ENCODE peak calls at places on chromosomes 1 and 21, in eight cellular contexts. R, N, B, K, C, F, I and U are unnamed samples.

GRCh38 chr1:198122693-198123092 is 34.1 kb upstream of the NEK7 start:
- DNase-seq in R (no peak), N (no peak), B (no peak), K (peak), C (no peak), F (no peak), I (no peak), U (no peak)

GRCh38 chr1:153538315-153538821 is 2.4 kb downstream of the S100A5 start:
- DNase-seq in R (peak), N (no peak), B (peak), K (no peak), C (peak), F (no peak), I (no peak), U (no peak)

GRCh38 chr1:6181347-6181770 is 1.2 kb upstream of the CHD5 start:
- DNase-seq in R (no peak), N (no peak), B (no peak), K (no peak), C (no peak), F (no peak), I (no peak), U (no peak)

GRCh38 chr1:152906023-152906565 is 2.3 kb upstream of the IVL start:
- DNase-seq in R (peak), N (no peak), B (no peak), K (no peak), C (peak), F (no peak), I (no peak), U (no peak)

GRCh38 chr1:23913212-23913880 is at the start of gene CNR2:
- DNase-seq in R (no peak), N (no peak), B (no peak), K (no peak), C (no peak), F (no peak), I (peak), U (no peak)

GRCh38 chr21:39332175-39332574 is 16.7 kb downstream of the HMGN1 start:
- DNase-seq in R (no peak), N (no peak), B (no peak), K (no peak), C (peak), F (no peak), I (no peak), U (no peak)

GRCh38 chr1:24929091-24929875 is 793 bp downstream of the RUNX3 start:
- DNase-seq in R (peak), N (peak), B (no peak), K (no peak), C (peak), F (no peak), I (no peak), U (no peak)

GRCh38 chr1:112337028-112337531 is 58.9 kb upstream of the CTTNBP2NL start:
- DNase-seq in R (peak), N (peak), B (peak), K (peak), C (peak), F (peak), I (no peak), U (no peak)

GRCh38 chr1:27569088-27569459 is 34.9 kb downstream of the AHDC1 start:
- DNase-seq in R (no peak), N (no peak), B (no peak), K (no peak), C (no peak), F (no peak), I (no peak), U (no peak)
- H3K4me3 ChIP-seq in R (no peak), N (peak), B (no peak), K (no peak), C (no peak), F (no peak), I (peak), U (no peak)

DNA sequence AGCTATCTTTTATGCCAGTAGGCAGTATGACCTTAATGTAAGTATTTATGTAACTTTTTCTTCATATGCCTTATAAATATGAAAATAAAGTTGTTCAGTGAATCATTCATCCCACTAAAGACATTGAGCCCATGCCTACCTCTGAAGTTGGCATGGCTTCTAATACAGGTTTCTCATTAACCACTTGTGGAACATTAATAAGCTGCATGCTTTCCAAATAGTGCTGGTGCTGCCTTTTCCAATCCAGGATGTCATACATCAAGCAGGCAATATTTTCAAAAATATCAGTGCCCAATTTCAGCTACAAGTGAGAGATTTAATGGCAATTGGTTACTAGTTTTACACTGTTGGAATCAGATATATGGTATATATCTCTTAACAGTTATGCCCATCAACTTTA is 92.0 kb downstream of the SPAG17 start:
- DNase-seq in R (no peak), N (no peak), B (no peak), K (no peak), C (no peak), F (no peak), I (no peak), U (no peak)
- H3K4me3 ChIP-seq in R (no peak), N (no peak), B (no peak), K (no peak), C (no peak), F (no peak), I (no peak), U (no peak)

DNA sequence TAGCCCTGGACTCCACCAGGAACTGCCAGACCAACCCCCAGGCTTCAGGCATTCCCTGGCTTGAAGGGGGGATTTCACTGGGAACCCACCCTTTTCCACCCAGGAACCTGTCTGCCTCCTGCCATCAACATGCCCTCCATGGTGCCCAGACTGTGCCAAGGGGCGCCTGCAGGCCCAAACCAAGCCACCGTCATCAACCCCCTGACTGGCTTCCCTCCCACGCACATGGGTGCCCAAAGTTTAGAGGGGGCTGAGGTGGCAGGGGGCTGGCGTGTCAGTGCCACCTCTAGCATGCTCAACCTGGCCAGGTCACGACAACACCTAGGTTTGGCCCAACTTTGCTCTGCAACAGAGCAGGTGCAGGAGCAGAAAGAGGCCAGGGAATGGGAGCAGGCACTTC is 43.4 kb downstream of the ZBTB8OS start:
- DNase-seq in R (no peak), N (no peak), B (no peak), K (no peak), C (no peak), F (no peak), I (no peak), U (no peak)
- H3K4me3 ChIP-seq in R (no peak), N (no peak), B (no peak), K (no peak), C (no peak), F (no peak), I (no peak), U (no peak)

GRCh38 chr1:116560704-116561490 is 9.9 kb downstream of the CD58 start:
- DNase-seq in R (no peak), N (no peak), B (no peak), K (no peak), C (no peak), F (no peak), I (no peak), U (no peak)

GRCh38 chr1:116558140-116558549 is 12.7 kb downstream of the CD58 start:
- DNase-seq in R (no peak), N (no peak), B (no peak), K (no peak), C (no peak), F (no peak), I (no peak), U (no peak)

GRCh38 chr1:116565222-116565621 is 5.6 kb downstream of the CD58 start:
- DNase-seq in R (no peak), N (no peak), B (no peak), K (no peak), C (no peak), F (no peak), I (no peak), U (no peak)

GRCh38 chr1:116559304-116559761 is 11.5 kb downstream of the CD58 start:
- DNase-seq in R (no peak), N (no peak), B (no peak), K (no peak), C (no peak), F (no peak), I (no peak), U (no peak)

GRCh38 chr1:116561563-116561962 is 9.3 kb downstream of the CD58 start:
- DNase-seq in R (no peak), N (no peak), B (no peak), K (no peak), C (no peak), F (no peak), I (no peak), U (no peak)
- H3K4me3 ChIP-seq in R (no peak), N (no peak), B (no peak), K (no peak), C (no peak), F (no peak), I (no peak), U (no peak)